ENCODE peak calls at places on chromosomes 16 and 17, in four cellular contexts. One of them, this sample, is unnamed.

GRCh38 chr17:64306850-64307463 is 43.9 kb upstream of the TEX2 start:
- DNase-seq in H9: peak; percentile 70
- DNase-seq in mesendoderm: peak; percentile 68
- DNase-seq in H1: peak; percentile 19
- DNase-seq in this sample: peak; percentile 67

GRCh38 chr17:30808785-30809286 is 15.7 kb downstream of the CRLF3 start:
- DNase-seq in H9: no peak
- DNase-seq in mesendoderm: no peak
- DNase-seq in H1: no peak
- DNase-seq in this sample: no peak

GRCh38 chr17:48457080-48457836 is 27.2 kb upstream of the SKAP1 start:
- DNase-seq in H9: peak; percentile 86
- DNase-seq in mesendoderm: peak; percentile 69
- DNase-seq in H1: no peak
- DNase-seq in this sample: peak; percentile 39

GRCh38 chr17:36597229-36597628 is 4.2 kb upstream of the MRM1 start:
- DNase-seq in H9: no peak
- DNase-seq in mesendoderm: no peak
- DNase-seq in H1: no peak
- DNase-seq in this sample: no peak

GRCh38 chr17:28368306-28368831 is 1.7 kb downstream of the VTN start:
- DNase-seq in H9: no peak
- DNase-seq in mesendoderm: no peak
- DNase-seq in H1: no peak
- DNase-seq in this sample: no peak

GRCh38 chr16:35391328-35391727 is 1931.9 kb downstream of the TP53TG3F start:
- DNase-seq in H9: peak; percentile 30
- DNase-seq in mesendoderm: peak; percentile 40
- DNase-seq in H1: no peak
- DNase-seq in this sample: peak; percentile 23

GRCh38 chr16:56610017-56610608 is 1.7 kb downstream of the MT2A start:
- DNase-seq in H9: no peak
- DNase-seq in mesendoderm: peak; percentile 32
- DNase-seq in H1: no peak
- DNase-seq in this sample: peak; percentile 97

GRCh38 chr17:72725432-72726068 is 366.9 kb downstream of the SLC39A11 start:
- DNase-seq in H9: peak; percentile 76
- DNase-seq in mesendoderm: peak; percentile 69
- DNase-seq in H1: no peak
- DNase-seq in this sample: peak; percentile 66

GRCh38 chr16:11315499-11315898 is 29.8 kb upstream of the RMI2 start:
- DNase-seq in H9: peak; percentile 98
- DNase-seq in mesendoderm: peak; percentile 98
- DNase-seq in H1: peak; percentile 99
- DNase-seq in this sample: peak; percentile 68

GRCh38 chr17:9009737-9010136 is 11.6 kb upstream of the NTN1 start:
- DNase-seq in H9: no peak
- DNase-seq in mesendoderm: no peak
- DNase-seq in H1: no peak
- DNase-seq in this sample: no peak

GRCh38 chr16:48901712-48902374 is 291.9 kb upstream of the N4BP1 start:
- DNase-seq in H9: peak; percentile 24
- DNase-seq in mesendoderm: peak; percentile 39
- DNase-seq in H1: no peak
- DNase-seq in this sample: no peak

DNA sequence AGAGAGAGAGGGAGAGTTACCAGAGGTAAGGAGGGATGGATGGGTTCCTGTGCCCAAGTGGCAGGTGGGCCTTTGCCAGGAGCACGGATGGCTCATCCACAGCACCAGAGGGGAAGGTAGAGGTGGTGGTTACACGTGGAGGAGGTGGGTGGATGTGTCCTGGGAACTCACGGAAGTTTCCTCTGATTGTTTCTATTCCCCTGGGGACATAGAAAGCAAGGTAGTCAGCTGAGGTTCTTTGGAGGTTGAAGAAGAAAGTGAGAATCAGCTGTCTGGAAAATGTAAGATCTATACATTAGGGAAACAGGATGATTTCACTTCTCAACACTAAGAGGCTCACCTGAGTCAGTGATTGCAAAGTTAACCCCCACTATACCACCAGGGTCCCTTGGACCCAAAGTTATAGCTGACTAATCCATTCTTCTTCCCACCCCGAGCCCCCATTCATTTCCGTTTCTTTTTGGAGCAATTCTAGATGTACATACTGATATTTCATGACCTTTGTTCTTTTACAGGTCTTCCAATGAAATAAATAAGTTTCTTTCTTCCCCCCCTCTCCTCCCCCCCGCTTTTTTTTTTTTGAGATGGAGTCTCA is 27.5 kb upstream of the ARL4D start:
- DNase-seq in H9: no peak
- DNase-seq in mesendoderm: no peak
- DNase-seq in H1: no peak
- DNase-seq in this sample: no peak
- H4K5ac ChIP-seq in H9: no peak overlapping the region
- H4K5ac ChIP-seq in mesendoderm: no peak overlapping the region
- H4K5ac ChIP-seq in H1: no peak overlapping the region
- H4K5ac ChIP-seq in this sample: no peak overlapping the region

GRCh38 chr17:81456798-81457197 is 55.8 kb downstream of the ACTG1 start:
- DNase-seq in H9: no peak
- DNase-seq in mesendoderm: peak; percentile 21
- DNase-seq in H1: no peak
- DNase-seq in this sample: no peak
- H4K5ac ChIP-seq in H9: no peak overlapping the region
- H4K5ac ChIP-seq in mesendoderm: no peak overlapping the region
- H4K5ac ChIP-seq in H1: no peak overlapping the region
- H4K5ac ChIP-seq in this sample: no peak overlapping the region

GRCh38 chr16:29883987-29884386 is 15.4 kb downstream of the SEZ6L2 start:
- DNase-seq in H9: no peak
- DNase-seq in mesendoderm: no peak
- DNase-seq in H1: no peak
- DNase-seq in this sample: no peak
- H4K5ac ChIP-seq in H9: no peak overlapping the region
- H4K5ac ChIP-seq in mesendoderm: no peak overlapping the region
- H4K5ac ChIP-seq in H1: no peak overlapping the region
- H4K5ac ChIP-seq in this sample: no peak overlapping the region

GRCh38 chr16:73636196-73636595 is 588.3 kb upstream of the ZFHX3 start:
- DNase-seq in H9: no peak
- DNase-seq in mesendoderm: no peak
- DNase-seq in H1: no peak
- DNase-seq in this sample: no peak
- H4K5ac ChIP-seq in H9: no peak overlapping the region
- H4K5ac ChIP-seq in mesendoderm: no peak overlapping the region
- H4K5ac ChIP-seq in H1: no peak overlapping the region
- H4K5ac ChIP-seq in this sample: no peak overlapping the region

GRCh38 chr17:53142890-53143289 is 679.8 kb upstream of the KIF2B start:
- DNase-seq in H9: peak; percentile 55
- DNase-seq in mesendoderm: peak; percentile 84
- DNase-seq in H1: no peak
- DNase-seq in this sample: no peak
- H4K5ac ChIP-seq in H9: no peak overlapping the region
- H4K5ac ChIP-seq in mesendoderm: no peak overlapping the region
- H4K5ac ChIP-seq in H1: no peak overlapping the region
- H4K5ac ChIP-seq in this sample: no peak overlapping the region